ENCODE peak calls at places on chromosomes 2 and 18, in four cellular contexts. One of them, this sample, is unnamed.

GRCh38 chr2:100274566-100275199 is 47.6 kb downstream of the LONRF2 start:
- DNase-seq in H54: no peak
- DNase-seq in adrenal gland: no peak
- DNase-seq in RWPE2: no peak
- DNase-seq in this sample: no peak

GRCh38 chr2:190277234-190278112 is 42.2 kb downstream of the HIBCH start:
- DNase-seq in adrenal gland: no peak
- DNase-seq in H54: no peak
- DNase-seq in RWPE2: no peak
- DNase-seq in this sample: no peak

GRCh38 chr2:113185643-113186315 is 12.0 kb downstream of the PSD4 start:
- DNase-seq in H54: peak; percentile 49
- DNase-seq in RWPE2: no peak
- DNase-seq in adrenal gland: peak; percentile 92
- DNase-seq in this sample: no peak

GRCh38 chr2:105294844-105295481 is 34.6 kb downstream of the TGFBRAP1 start:
- DNase-seq in H54: peak; percentile 52
- DNase-seq in RWPE2: no peak
- DNase-seq in adrenal gland: peak; percentile 79
- DNase-seq in this sample: peak; percentile 52

GRCh38 chr2:200051621-200051945 is 96.2 kb downstream of the MAIP1 start:
- DNase-seq in RWPE2: no peak
- DNase-seq in adrenal gland: no peak
- DNase-seq in H54: no peak
- DNase-seq in this sample: no peak

GRCh38 chr18:60147326-60147725 is 225.2 kb downstream of the MC4R start:
- DNase-seq in adrenal gland: no peak
- DNase-seq in H54: no peak
- DNase-seq in RWPE2: no peak
- DNase-seq in this sample: no peak

GRCh38 chr2:197717863-197718262 is 12.7 kb downstream of the MARS2 start:
- DNase-seq in RWPE2: no peak
- DNase-seq in adrenal gland: no peak
- DNase-seq in H54: no peak
- DNase-seq in this sample: no peak

GRCh38 chr2:169711751-169712509 is 17.7 kb downstream of the PHOSPHO2 start:
- DNase-seq in RWPE2: no peak
- DNase-seq in H54: no peak
- DNase-seq in adrenal gland: no peak
- DNase-seq in this sample: no peak

GRCh38 chr2:64202206-64202864 is 58.1 kb upstream of the PELI1 start:
- DNase-seq in adrenal gland: no peak
- DNase-seq in H54: no peak
- DNase-seq in RWPE2: no peak
- DNase-seq in this sample: no peak

This sample was measured in 8988T.